ENCODE peak calls at places on chromosomes 12 and 14, in seven cellular contexts. T is heart right ventricle; I is endothelial cell; D is right atrium auricular region; S is NCI-H345; L is stimulated activated effector memory CD8-positive, alpha-beta T cell treated with anti-CD3 and anti-CD28 coated beads, Interleukin-12 subunit alpha, Interleukin-12 subunit beta, amount 100 ng/mL, for 72 hours; R is iPS DF 19.7. Q is an unnamed sample.

GRCh38 chr14:89773644-89774316 is 180.8 kb downstream of the EFCAB11 start:
- DNase-seq in L (peak; percentile 29), S (peak; percentile 48), D (no peak), I (peak; percentile 9), T (no peak), R (peak; percentile 50), Q (no peak)

GRCh38 chr12:67382206-67382871 is 113.2 kb downstream of the CAND1 start:
- DNase-seq in I (no peak), S (no peak), D (no peak), R (no peak), L (no peak), T (no peak), Q (no peak)

GRCh38 chr12:31362759-31363415 is 36.9 kb upstream of the SINHCAF start:
- DNase-seq in L (no peak), S (peak; percentile 69), T (no peak), I (no peak), D (no peak), R (no peak), Q (peak; percentile 77)

GRCh38 chr12:118981285-118982201 is at the start of gene SRRM4:
- DNase-seq in D (no peak), L (no peak), S (peak; percentile 95), R (peak; percentile 87), I (peak; percentile 74), T (no peak), Q (peak; percentile 96)

GRCh38 chr12:79747274-79747673 is 56.5 kb upstream of the PAWR start:
- DNase-seq in S (no peak), T (no peak), L (no peak), D (no peak), I (no peak), R (no peak), Q (no peak)

GRCh38 chr12:49200882-49201594 is 12.2 kb upstream of the TUBA1A start:
- DNase-seq in R (no peak), T (no peak), D (no peak), L (no peak), S (peak; percentile 43), I (no peak), Q (no peak)

GRCh38 chr14:104891121-104891551 is 26.1 kb downstream of the CEP170B start:
- DNase-seq in L (no peak), R (no peak), D (no peak), I (no peak), T (no peak), S (no peak), Q (no peak)

GRCh38 chr12:2347137-2347843 is 294.5 kb downstream of the CACNA1C start:
- DNase-seq in R (no peak), I (no peak), S (no peak), L (no peak), T (no peak), D (no peak), Q (no peak)

GRCh38 chr12:67415473-67415872 is 146.3 kb downstream of the CAND1 start:
- DNase-seq in T (peak; percentile 33), L (no peak), S (peak; percentile 34), I (peak; percentile 10), D (no peak), R (no peak), Q (no peak)

GRCh38 chr12:40792792-40793386 is 100.7 kb downstream of the CNTN1 start:
- DNase-seq in I (no peak), L (no peak), R (no peak), S (no peak), T (no peak), D (no peak), Q (no peak)

GRCh38 chr12:95653761-95654546 is 102.7 kb upstream of the USP44 start:
- DNase-seq in D (no peak), I (no peak), S (no peak), R (no peak), L (no peak), T (peak; percentile 47), Q (no peak)

GRCh38 chr12:120094485-120094884 is 22.1 kb downstream of the RAB35 start:
- DNase-seq in T (no peak), S (no peak), R (no peak), D (no peak), L (no peak), I (no peak), Q (no peak)

GRCh38 chr12:3321881-3322280 is 169.1 kb upstream of the PRMT8 start:
- DNase-seq in D (no peak), R (no peak), L (no peak), I (no peak), T (no peak), S (no peak), Q (no peak)

GRCh38 chr14:32414808-32415255 is 85.7 kb downstream of the AKAP6 start:
- DNase-seq in S (no peak), R (no peak), D (no peak), L (no peak), I (no peak), T (no peak), Q (no peak)

Q was measured in ecto neural progenitor cell.